ENCODE peak calls at places on chromosomes 4 and X, in seven cellular contexts. A is effector CD4-positive, alpha-beta T cell; N is epithelial cell of esophagus; E is H7; B is memory B cell; W is prostate gland; Z is HTR-8/SVneo. H is an unnamed sample.

GRCh38 chrX:1614927-1615326 is at the start of gene ASMT:
- DNase-seq in A (no peak), E (peak; percentile 80), B (no peak), W (no peak), N (no peak), Z (no peak), H (no peak)

GRCh38 chr4:47686294-47686872 is 151.5 kb downstream of the CORIN start:
- DNase-seq in W (peak; percentile 26), N (peak; percentile 68), B (peak; percentile 57), E (peak; percentile 45), Z (peak; percentile 32), A (peak; percentile 30), H (no peak)

GRCh38 chr4:24912252-24913098 is at the start of gene CCDC149:
- DNase-seq in A (no peak), E (peak; percentile 92), N (peak; percentile 60), W (peak; percentile 88), B (no peak), Z (peak; percentile 69), H (peak; percentile 33)

GRCh38 chr4:41212221-41213203 is 1.8 kb downstream of the APBB2 start:
- DNase-seq in W (peak; percentile 55), B (no peak), E (peak; percentile 64), A (no peak), N (peak; percentile 82), Z (peak; percentile 58), H (no peak)

GRCh38 chrX:1599791-1600405 is 8.5 kb downstream of the AKAP17A start:
- DNase-seq in Z (no peak), W (no peak), E (peak; percentile 48), B (no peak), A (no peak), N (no peak), H (no peak)

GRCh38 chrX:123201720-123202119 is 17.6 kb downstream of the GRIA3 start:
- DNase-seq in N (no peak), W (no peak), E (no peak), A (no peak), B (no peak), Z (no peak), H (no peak)

GRCh38 chr4:80462537-80463207 is 127.1 kb downstream of the CFAP299 start:
- DNase-seq in Z (no peak), B (peak; percentile 0), A (no peak), N (no peak), W (no peak), E (no peak), H (no peak)

GRCh38 chr4:181224826-181225225 is 1018.4 kb upstream of the TENM3 start:
- DNase-seq in A (no peak), B (no peak), E (no peak), Z (no peak), N (no peak), W (no peak), H (no peak)

GRCh38 chr4:92121099-92121498 is 182.7 kb upstream of the GRID2 start:
- DNase-seq in Z (no peak), N (peak; percentile 3), E (no peak), A (no peak), B (no peak), W (peak; percentile 10), H (peak; percentile 93)

GRCh38 chrX:140709421-140709846 is at the start of gene LINC00632:
- DNase-seq in W (no peak), N (no peak), B (no peak), A (no peak), E (peak; percentile 20), Z (no peak), H (no peak)

GRCh38 chr4:123398803-123399637 is 2.4 kb downstream of the SPRY1 start:
- DNase-seq in B (peak; percentile 19), A (peak; percentile 32), Z (no peak), E (no peak), N (peak; percentile 68), W (peak; percentile 66), H (peak; percentile 20)

H was measured in DMS 273 treated with DMSO at 0.1 percent for 48 hours.